ENCODE peak calls at places on chromosomes 5 and 9, in four cellular contexts. I is T-helper 9 cell, T is hepatocyte, K is NCI-H2081 treated with DMSO at 0.1 percent for 48 hours. L is an unnamed sample.

GRCh38 chr5:3899093-3899492 is 303.5 kb downstream of the IRX1 start:
- DNase-seq in T (no peak), K (no peak), I (no peak), L (no peak)

GRCh38 chr5:148151872-148152271 is 16.5 kb upstream of the SPINK14 start:
- DNase-seq in K (no peak), T (no peak), I (no peak), L (no peak)

GRCh38 chr9:116189683-116190082 is 36.1 kb downstream of the PAPPA start:
- DNase-seq in T (peak), K (no peak), I (no peak), L (no peak)

GRCh38 chr5:98309785-98310566 is 463.5 kb upstream of the RGMB start:
- DNase-seq in K (peak), I (no peak), T (peak), L (peak)

GRCh38 chr5:150600951-150601773 is 39.3 kb upstream of the SYNPO start:
- DNase-seq in K (no peak), T (no peak), I (no peak), L (no peak)

GRCh38 chr9:110950041-110950645 is 88.1 kb downstream of the LPAR1 start:
- DNase-seq in K (no peak), T (no peak), I (no peak), L (no peak)

GRCh38 chr5:155260798-155261197 is 247.2 kb downstream of the KIF4B start:
- DNase-seq in K (no peak), I (no peak), T (peak), L (peak)

GRCh38 chr5:135444360-135444759 is 2.8 kb downstream of the DCANP1 start:
- DNase-seq in I (no peak), T (no peak), K (no peak), L (no peak)

GRCh38 chr5:143916441-143916840 is 104.5 kb downstream of the HMHB1 start:
- DNase-seq in I (no peak), T (no peak), K (no peak), L (no peak)

GRCh38 chr5:134510970-134511795 is 14.3 kb upstream of the JADE2 start:
- DNase-seq in T (peak), K (no peak), I (no peak), L (no peak)

GRCh38 chr5:3310551-3311340 is 284.9 kb upstream of the IRX1 start:
- DNase-seq in K (no peak), T (no peak), I (no peak), L (no peak)

GRCh38 chr5:133201310-133201709 is 149.5 kb downstream of the HSPA4 start:
- DNase-seq in T (no peak), K (no peak), I (no peak), L (no peak)

GRCh38 chr9:38641985-38642864 is 21.8 kb upstream of the ANKRD18A start:
- DNase-seq in T (peak), K (no peak), I (no peak), L (peak)

GRCh38 chr5:173777149-173777548 is 111.0 kb upstream of the CPEB4 start:
- DNase-seq in K (no peak), T (no peak), I (no peak), L (no peak)

GRCh38 chr9:104860280-104860679 is 67.7 kb downstream of the ABCA1 start:
- DNase-seq in K (no peak), I (no peak), T (no peak), L (peak)

GRCh38 chr9:65459756-65460320 is 174.8 kb upstream of the FOXD4L5 start:
- DNase-seq in T (no peak), I (no peak), K (no peak), L (no peak)

GRCh38 chr5:36006161-36006560 is 15.0 kb upstream of the UGT3A1 start:
- DNase-seq in K (no peak), T (no peak), I (no peak), L (no peak)

GRCh38 chr9:89801723-89802680 is 197.2 kb downstream of the GADD45G start:
- DNase-seq in I (no peak), K (no peak), T (no peak), L (no peak)

GRCh38 chr5:16464664-16465543 is 696 bp downstream of the ZNF622 start:
- DNase-seq in I (no peak), T (peak), K (no peak), L (peak)

GRCh38 chr9:134057751-134058701 is 9.8 kb downstream of the BRD3 start:
- DNase-seq in T (no peak), I (no peak), K (no peak), L (no peak)

GRCh38 chr5:139294372-139295165 is 1.0 kb downstream of the MATR3 start:
- DNase-seq in K (no peak), T (peak), I (peak), L (peak)

GRCh38 chr5:67770431-67771025 is 445.0 kb upstream of the PIK3R1 start:
- DNase-seq in I (no peak), K (no peak), T (peak), L (peak)

GRCh38 chr5:58905944-58906343 is 323.1 kb downstream of the RAB3C start:
- DNase-seq in K (no peak), I (no peak), T (no peak), L (no peak)

GRCh38 chr9:73810585-73811215 is 659.0 kb downstream of the ANXA1 start:
- DNase-seq in I (no peak), T (no peak), K (no peak), L (no peak)

GRCh38 chr5:139481580-139482049 is 943 bp downstream of the STING1 start:
- DNase-seq in T (no peak), K (no peak), I (no peak), L (no peak)

GRCh38 chr9:10265102-10265708 is 347.6 kb downstream of the PTPRD start:
- DNase-seq in K (no peak), T (peak), I (no peak), L (no peak)

GRCh38 chr9:93292664-93293328 is 108.9 kb downstream of the WNK2 start:
- DNase-seq in I (no peak), T (no peak), K (no peak), L (no peak)

GRCh38 chr9:33164138-33164809 is 2.9 kb downstream of the B4GALT1 start:
- DNase-seq in I (no peak), T (no peak), K (no peak), L (no peak)

GRCh38 chr5:147223951-147224791 is 10.7 kb upstream of the STK32A start:
- DNase-seq in I (no peak), K (no peak), T (peak), L (peak)

GRCh38 chr9:132973713-132974112 is 4.8 kb upstream of the GFI1B start:
- DNase-seq in T (no peak), K (no peak), I (no peak), L (peak)

GRCh38 chr9:81499021-81499454 is 190.3 kb downstream of the TLE1 start:
- DNase-seq in T (peak), I (no peak), K (no peak), L (no peak)

GRCh38 chr9:111891910-111892499 is 4.6 kb upstream of the UGCG start:
- DNase-seq in T (peak), I (no peak), K (no peak), L (no peak)

GRCh38 chr5:107781451-107781850 is 110.7 kb upstream of the EFNA5 start:
- DNase-seq in K (no peak), T (no peak), I (no peak), L (no peak)

GRCh38 chr9:19788152-19788551 is 685 bp downstream of the SLC24A2 start:
- DNase-seq in T (no peak), K (no peak), I (no peak), L (no peak)

GRCh38 chr5:39219433-39219832 is at the start of gene FYB1:
- DNase-seq in T (no peak), I (no peak), K (no peak), L (peak)

GRCh38 chr5:17094830-17095229 is 122.6 kb upstream of the BASP1 start:
- DNase-seq in T (peak), K (no peak), I (no peak), L (no peak)

GRCh38 chr9:99778308-99778707 is 43.4 kb upstream of the NR4A3 start:
- DNase-seq in I (no peak), T (peak), K (no peak), L (no peak)

GRCh38 chr9:122463828-122464632 is 13.7 kb downstream of the OR1J1 start:
- DNase-seq in I (no peak), K (peak), T (no peak), L (peak)

GRCh38 chr5:129172561-129172960 is 78.0 kb downstream of the ISOC1 start:
- DNase-seq in K (no peak), T (peak), I (no peak), L (peak)